ENCODE peak calls at places on chromosomes 12 and 14, in five cellular contexts. C is GM23338, I is lung, R is A549, T is mammary epithelial cell. U is an unnamed sample.
A peak's percentile ranks its signal among the peaks of the same experiment; 100 is the strongest.

GRCh38 chr12:89087149-89087834 is 265.0 kb downstream of the DUSP6 start:
- DNase-seq in C (peak; percentile 35), I (no peak), R (no peak), T (no peak), U (no peak)

GRCh38 chr12:49930515-49931288 is 19.8 kb upstream of the AQP2 start:
- DNase-seq in C (no peak), I (no peak), R (no peak), T (peak; percentile 71), U (peak; percentile 81)

GRCh38 chr12:124687695-124688301 is 120.4 kb upstream of the NCOR2 start:
- DNase-seq in C (no peak), I (no peak), R (no peak), T (no peak), U (peak; percentile 38)

GRCh38 chr14:81252278-81252677 is 31.5 kb upstream of the GTF2A1 start:
- DNase-seq in C (peak; percentile 33), I (no peak), R (no peak), T (no peak), U (no peak)

GRCh38 chr12:109458771-109459208 is 18.3 kb downstream of the KCTD10 start:
- DNase-seq in C (peak; percentile 90), I (no peak), R (no peak), T (no peak), U (no peak)

GRCh38 chr14:45253754-45254300 is 825 bp upstream of the MIS18BP1 start:
- DNase-seq in C (peak; percentile 17), I (peak; percentile 37), R (peak; percentile 33), T (peak; percentile 63), U (peak; percentile 50)

GRCh38 chr12:78403136-78403535 is 461.4 kb upstream of the SYT1 start:
- DNase-seq in C (no peak), I (no peak), R (no peak), T (peak; percentile 36), U (peak; percentile 51)

GRCh38 chr12:60072911-60073310 is 477.1 kb downstream of the SLC16A7 start:
- DNase-seq in C (peak; percentile 8), I (no peak), R (no peak), T (no peak), U (no peak)

GRCh38 chr12:104578453-104578852 is 121.7 kb downstream of the CHST11 start:
- DNase-seq in C (no peak), I (no peak), R (peak; percentile 55), T (peak; percentile 29), U (peak; percentile 87)

GRCh38 chr14:29144598-29144997 is 378.0 kb downstream of the FOXG1 start:
- DNase-seq in C (no peak), I (no peak), R (no peak), T (no peak), U (peak; percentile 69)

GRCh38 chr12:53984901-53985357 is at the start of gene HOXC10:
- DNase-seq in C (peak; percentile 98), I (peak; percentile 54), R (peak; percentile 93), T (peak; percentile 75), U (peak; percentile 99)

GRCh38 chr14:79370969-79371368 is 840.3 kb downstream of the DIO2 start:
- DNase-seq in C (no peak), I (no peak), R (no peak), T (no peak), U (no peak)

GRCh38 chr14:60649815-60650381 is 621 bp upstream of the SIX1 start:
- DNase-seq in C (peak; percentile 52), I (no peak), R (no peak), T (peak; percentile 11), U (peak; percentile 89)
- H3K4me1 ChIP-seq in C (peaks cover 84% of the 10 kb centered on the region), I (no peaks in the 10 kb centered on the region), R (peaks cover 18% of the 10 kb centered on the region), T (peaks cover 40% of the 10 kb centered on the region), U (peaks cover 30% of the 10 kb centered on the region)

GRCh38 chr12:66641057-66641456 is 37.8 kb downstream of the GRIP1 start:
- DNase-seq in C (no peak), I (no peak), R (no peak), T (no peak), U (no peak)

GRCh38 chr12:66636771-66637170 is 42.1 kb downstream of the GRIP1 start:
- DNase-seq in C (no peak), I (no peak), R (no peak), T (no peak), U (no peak)

GRCh38 chr12:66633676-66634075 is 45.2 kb downstream of the GRIP1 start:
- DNase-seq in C (no peak), I (peak; percentile 38), R (no peak), T (peak; percentile 89), U (no peak)

GRCh38 chr12:66638666-66639065 is 40.2 kb downstream of the GRIP1 start:
- DNase-seq in C (no peak), I (no peak), R (no peak), T (no peak), U (no peak)

DNA sequence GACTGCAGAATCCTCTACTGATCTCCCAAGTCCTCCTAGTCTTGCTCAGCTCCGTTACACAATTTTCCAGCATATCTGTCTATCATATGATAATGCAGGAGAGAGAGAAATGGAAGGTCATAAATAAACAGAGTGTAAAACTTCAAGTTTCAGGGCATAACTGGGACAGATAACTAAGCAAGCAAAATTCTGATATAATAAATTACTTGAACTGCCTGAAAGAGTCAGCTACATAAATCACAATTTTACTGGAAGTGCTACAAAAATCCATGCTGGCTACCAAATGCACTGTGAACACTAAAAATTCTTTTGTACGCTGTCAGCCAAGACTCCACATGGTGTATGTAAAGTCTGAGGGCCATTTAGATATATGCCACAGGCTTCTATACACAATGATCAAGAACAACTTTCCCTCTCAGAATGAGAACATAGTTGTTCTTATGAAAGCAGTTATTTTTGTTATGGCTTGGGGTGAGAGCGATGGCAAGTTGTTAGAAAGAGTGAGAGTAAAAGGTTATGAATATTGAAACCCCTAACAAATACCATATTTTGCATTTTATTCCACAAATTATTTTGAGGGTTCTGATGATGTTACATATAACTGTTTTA is 41.1 kb downstream of the GRIP1 start:
- DNase-seq in C (no peak), I (no peak), R (no peak), T (no peak), U (no peak)
- H3K27ac ChIP-seq in C (no peak overlapping the region), I (no peak overlapping the region), R (no peak overlapping the region), T (no peak overlapping the region), U (no peak overlapping the region)

DNA sequence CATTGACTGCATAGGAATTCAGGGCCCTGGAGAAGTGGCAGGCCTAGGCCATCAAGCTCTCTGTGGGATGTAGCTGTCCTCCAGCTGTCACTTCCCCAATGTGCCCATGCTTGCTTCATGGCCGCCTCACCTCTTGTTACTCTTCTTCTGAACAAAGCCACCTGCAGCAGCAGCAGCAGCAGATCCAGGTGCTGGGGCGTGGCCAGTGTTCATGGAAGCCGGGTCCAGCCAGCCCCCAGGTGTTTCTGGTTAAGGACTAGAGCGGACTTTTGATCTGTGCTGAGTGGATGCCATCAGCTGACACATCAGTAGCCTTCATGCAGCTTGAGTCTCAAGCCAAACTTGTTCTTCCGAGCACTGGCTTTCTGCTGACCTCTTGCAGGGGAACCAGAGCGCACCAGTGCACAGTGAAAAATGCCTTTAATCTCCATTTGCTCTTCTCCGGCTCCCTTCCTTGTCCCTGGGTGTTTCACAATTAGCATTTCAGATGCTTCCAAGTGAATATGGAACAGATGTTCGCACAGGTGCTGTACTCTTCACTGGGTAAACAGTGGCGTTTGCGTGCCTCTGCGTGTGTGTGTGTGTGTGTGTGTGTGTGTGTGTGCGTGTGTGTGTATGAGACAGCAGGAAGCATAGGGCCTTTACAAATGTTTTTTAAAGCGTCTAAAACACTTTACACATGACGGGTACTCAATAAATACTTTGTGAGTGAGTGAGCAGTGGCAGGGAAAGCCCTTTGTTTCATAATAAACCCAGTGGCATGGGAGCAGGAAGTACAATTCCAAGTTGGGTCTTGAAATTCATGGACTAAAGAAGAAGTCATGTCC is 20.1 kb downstream of the TPCN1 start:
- DNase-seq in C (no peak), I (no peak), R (no peak), T (peak; percentile 98), U (peak; percentile 90)
- H3K4me1 ChIP-seq in C (peaks cover 10% of the 10 kb centered on the region), I (peaks cover 17% of the 10 kb centered on the region), R (peaks cover 38% of the 10 kb centered on the region), T (peaks cover 72% of the 10 kb centered on the region), U (peaks cover 42% of the 10 kb centered on the region)

DNA sequence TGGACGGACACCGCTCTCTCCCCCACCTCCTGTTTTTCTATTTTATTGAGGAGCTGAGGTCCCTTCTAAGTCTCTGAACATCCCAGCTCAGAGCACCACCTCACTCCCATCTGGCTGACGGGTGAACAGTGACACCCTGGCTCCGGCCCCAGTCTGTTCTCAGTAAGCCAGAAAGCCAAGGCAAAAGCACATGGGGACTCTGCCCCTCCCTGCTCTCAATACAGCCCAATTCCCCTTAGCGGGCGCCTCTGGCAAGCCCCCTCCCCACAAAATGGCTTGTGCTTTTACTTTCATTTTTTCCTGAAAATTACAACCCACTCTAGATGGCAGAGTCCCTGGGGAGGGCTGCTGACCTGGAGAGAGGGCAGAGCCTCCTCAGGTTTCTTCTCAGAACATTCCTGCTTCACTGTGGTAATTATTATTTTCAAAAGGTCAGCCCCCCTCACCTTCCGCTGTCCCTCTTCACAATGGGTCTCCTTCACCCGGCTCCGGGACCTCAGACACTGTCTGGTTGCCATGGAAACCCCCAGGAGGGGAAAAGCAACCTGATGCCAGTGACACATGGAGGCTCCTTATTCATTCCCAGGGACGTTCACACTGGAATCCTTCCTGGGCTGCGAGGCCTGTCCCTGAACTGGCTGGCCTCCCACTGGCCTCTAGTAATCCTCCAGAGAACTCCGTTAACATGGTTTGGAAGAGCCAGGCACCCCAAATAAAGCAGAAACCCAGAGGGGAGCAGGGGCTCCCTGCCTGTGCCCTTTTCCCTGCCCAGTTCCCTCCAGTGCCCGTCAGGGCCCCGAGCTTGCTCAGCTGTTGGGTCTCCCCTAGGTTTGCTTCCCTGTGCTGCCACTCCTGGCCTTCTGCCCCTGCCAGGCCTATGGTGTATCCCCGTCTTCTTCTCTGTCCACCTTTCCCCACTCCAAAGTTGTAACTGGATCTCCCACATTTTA is 15.9 kb downstream of the COL2A1 start:
- DNase-seq in C (peak; percentile 76), I (no peak), R (no peak), T (no peak), U (peak; percentile 23)
- H3K27ac ChIP-seq in C (no peak overlapping the region), I (no peak overlapping the region), R (no peak overlapping the region), T (no peak overlapping the region), U (no peak overlapping the region)

DNA sequence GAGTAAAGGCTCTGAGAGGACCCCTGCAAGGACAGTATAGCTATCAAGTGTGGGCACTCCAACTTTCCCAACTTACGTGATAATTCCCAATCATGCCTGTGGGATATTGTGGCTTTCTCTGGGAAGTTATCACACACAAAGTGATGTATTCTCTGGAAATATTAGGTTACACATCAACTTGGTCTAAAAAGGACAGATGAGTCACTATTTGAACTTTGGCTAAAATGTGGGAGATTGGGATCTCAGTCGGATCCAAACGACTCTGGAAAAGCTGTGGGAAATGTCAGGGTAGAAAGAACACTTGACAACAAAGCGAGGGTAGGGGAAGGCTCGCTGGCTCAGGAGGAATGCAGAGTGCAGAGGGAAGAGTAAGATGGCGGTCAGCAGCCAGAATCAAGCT is 1048.9 kb downstream of the BCL11B start:
- DNase-seq in C (no peak), I (no peak), R (no peak), T (no peak), U (no peak)
- H3K4me1 ChIP-seq in C (no peaks in the 10 kb centered on the region), I (no peaks in the 10 kb centered on the region), R (no peaks in the 10 kb centered on the region), T (no peaks in the 10 kb centered on the region), U (no peaks in the 10 kb centered on the region)

GRCh38 chr14:71734076-71734475 is 198.2 kb upstream of the RGS6 start:
- DNase-seq in C (no peak), I (no peak), R (no peak), T (no peak), U (no peak)

GRCh38 chr14:71742491-71742890 is 189.7 kb upstream of the RGS6 start:
- DNase-seq in C (no peak), I (no peak), R (no peak), T (no peak), U (no peak)

GRCh38 chr14:71745072-71745471 is 187.2 kb upstream of the RGS6 start:
- DNase-seq in C (no peak), I (no peak), R (no peak), T (no peak), U (no peak)

GRCh38 chr14:71739273-71739990 is 192.8 kb upstream of the RGS6 start:
- DNase-seq in C (peak; percentile 45), I (no peak), R (peak; percentile 14), T (peak; percentile 75), U (no peak)
- H3K27ac ChIP-seq in C (peak overlapping the region; percentile 64), I (no peak overlapping the region), R (no peak overlapping the region), T (peak overlapping the region; percentile 64), U (no peak overlapping the region)

U was measured in osteoblast.